ENCODE peak calls at places on chromosomes 12 and 14, in eight cellular contexts. W is choroid plexus epithelial cell, Z is BJ, H is astrocyte of the spinal cord, V is mammary epithelial cell, E is HL-60, Y is astrocyte of the cerebellum, B is left lung. G is an unnamed sample.

GRCh38 chr12:112359290-112359689 is 22.9 kb downstream of the HECTD4 start:
- DNase-seq in W (no peak), Z (no peak), H (no peak), V (no peak), E (no peak), Y (no peak), B (no peak), G (no peak)

GRCh38 chr14:24136684-24137528 is 912 bp downstream of the PSME1 start:
- DNase-seq in W (no peak), Z (no peak), H (no peak), V (no peak), E (no peak), Y (no peak), B (no peak), G (no peak)

GRCh38 chr14:74922752-74923401 is at the start of gene RPS6KL1:
- DNase-seq in W (peak), Z (no peak), H (peak), V (peak), E (peak), Y (peak), B (peak), G (peak)

GRCh38 chr12:13383379-13383778 is 186.9 kb downstream of the EMP1 start:
- DNase-seq in W (no peak), Z (no peak), H (no peak), V (peak), E (no peak), Y (no peak), B (no peak), G (peak)

GRCh38 chr14:88631091-88631490 is 68.3 kb downstream of the ZC3H14 start:
- DNase-seq in W (no peak), Z (no peak), H (no peak), V (no peak), E (no peak), Y (no peak), B (no peak), G (no peak)

GRCh38 chr12:10016881-10017280 is 6.5 kb downstream of the CLEC12B start:
- DNase-seq in W (peak), Z (no peak), H (no peak), V (peak), E (no peak), Y (no peak), B (no peak), G (peak)

GRCh38 chr12:120758798-120759590 is 33.4 kb downstream of the ACADS start:
- DNase-seq in W (no peak), Z (no peak), H (no peak), V (no peak), E (no peak), Y (no peak), B (no peak), G (no peak)

GRCh38 chr14:28303248-28303647 is 463.3 kb upstream of the FOXG1 start:
- DNase-seq in W (peak), Z (no peak), H (peak), V (peak), E (no peak), Y (no peak), B (no peak), G (peak)

GRCh38 chr12:110776410-110776809 is 33.7 kb upstream of the PPP1CC start:
- DNase-seq in W (no peak), Z (no peak), H (no peak), V (no peak), E (no peak), Y (no peak), B (no peak), G (no peak)

GRCh38 chr12:77122236-77122635 is 56.9 kb upstream of the E2F7 start:
- DNase-seq in W (peak), Z (peak), H (peak), V (peak), E (no peak), Y (peak), B (no peak), G (peak)

GRCh38 chr14:85416771-85417170 is 113.2 kb upstream of the FLRT2 start:
- DNase-seq in W (peak), Z (no peak), H (peak), V (peak), E (peak), Y (peak), B (no peak), G (peak)

GRCh38 chr14:68593806-68594536 is 198.9 kb downstream of the ZFP36L1 start:
- DNase-seq in W (peak), Z (no peak), H (peak), V (no peak), E (peak), Y (no peak), B (no peak), G (no peak)

GRCh38 chr14:24300326-24300980 is 803 bp downstream of the NOP9 start:
- DNase-seq in W (no peak), Z (no peak), H (no peak), V (no peak), E (no peak), Y (no peak), B (no peak), G (no peak)

GRCh38 chr12:9710584-9711375 is 22.1 kb downstream of the CLECL1 start:
- DNase-seq in W (no peak), Z (no peak), H (no peak), V (no peak), E (no peak), Y (no peak), B (no peak), G (no peak)

GRCh38 chr12:104057771-104058197 is 6.5 kb upstream of the HCFC2 start:
- DNase-seq in W (peak), Z (no peak), H (peak), V (no peak), E (no peak), Y (no peak), B (no peak), G (peak)

GRCh38 chr12:1846421-1847405 is 26.3 kb downstream of the LRTM2 start:
- DNase-seq in W (no peak), Z (no peak), H (no peak), V (no peak), E (no peak), Y (no peak), B (peak), G (no peak)

GRCh38 chr14:65356327-65356836 is 56.1 kb upstream of the FUT8 start:
- DNase-seq in W (peak), Z (peak), H (peak), V (peak), E (no peak), Y (peak), B (no peak), G (peak)

GRCh38 chr12:118358607-118359540 is 13.8 kb downstream of the TAOK3 start:
- DNase-seq in W (no peak), Z (no peak), H (no peak), V (no peak), E (peak), Y (no peak), B (no peak), G (no peak)

GRCh38 chr12:113609692-113610469 is 138.2 kb upstream of the LHX5 start:
- DNase-seq in W (no peak), Z (no peak), H (no peak), V (no peak), E (no peak), Y (no peak), B (no peak), G (no peak)

GRCh38 chr12:113610698-113611097 is 139.0 kb upstream of the LHX5 start:
- DNase-seq in W (no peak), Z (no peak), H (no peak), V (no peak), E (no peak), Y (no peak), B (no peak), G (no peak)

GRCh38 chr12:113612076-113612728 is 140.5 kb upstream of the LHX5 start:
- DNase-seq in W (no peak), Z (no peak), H (no peak), V (no peak), E (no peak), Y (no peak), B (no peak), G (no peak)

GRCh38 chr12:113613414-113613813 is 141.7 kb upstream of the LHX5 start:
- DNase-seq in W (no peak), Z (no peak), H (no peak), V (no peak), E (no peak), Y (no peak), B (no peak), G (no peak)

GRCh38 chr12:113611652-113612051 is 140.0 kb upstream of the LHX5 start:
- DNase-seq in W (no peak), Z (no peak), H (no peak), V (no peak), E (no peak), Y (no peak), B (no peak), G (no peak)
- H3K4me3 ChIP-seq in W (no peak), Z (no peak), H (no peak), V (no peak), E (no peak), Y (no peak), B (no peak), G (no peak)

DNA sequence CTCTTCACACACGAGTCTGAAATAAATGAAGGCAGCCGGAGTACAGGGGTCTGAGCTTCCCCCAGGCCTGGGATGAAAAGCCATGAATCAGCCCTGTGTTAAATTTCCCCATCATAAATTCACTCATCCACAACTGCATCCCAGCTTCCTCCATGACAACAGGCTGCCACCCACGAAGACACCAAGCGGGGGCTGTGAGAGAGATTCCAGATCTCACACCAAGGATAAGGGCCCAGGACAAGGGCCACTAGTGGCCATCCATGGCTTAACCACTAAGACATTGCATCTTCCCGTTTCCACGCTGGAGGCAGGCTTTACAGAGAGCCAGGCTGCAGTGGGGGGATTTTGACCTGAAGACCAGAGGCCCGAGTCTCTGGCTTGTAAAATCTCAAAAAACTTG is 94.0 kb upstream of the NCOR2 start:
- DNase-seq in W (no peak), Z (no peak), H (no peak), V (no peak), E (no peak), Y (no peak), B (no peak), G (no peak)
- TF ChIP-seq CTCF in W (peak), Z (no peak), H (peak), V (no peak), E (no peak), Y (peak), B (no peak), G (no peak)

GRCh38 chr14:46999661-47000060 is 348.1 kb upstream of the RPL10L start:
- DNase-seq in W (no peak), Z (no peak), H (no peak), V (peak), E (no peak), Y (no peak), B (no peak), G (peak)
- H3K4me3 ChIP-seq in W (no peak), Z (no peak), H (no peak), V (no peak), E (no peak), Y (no peak), B (no peak), G (no peak)

DNA sequence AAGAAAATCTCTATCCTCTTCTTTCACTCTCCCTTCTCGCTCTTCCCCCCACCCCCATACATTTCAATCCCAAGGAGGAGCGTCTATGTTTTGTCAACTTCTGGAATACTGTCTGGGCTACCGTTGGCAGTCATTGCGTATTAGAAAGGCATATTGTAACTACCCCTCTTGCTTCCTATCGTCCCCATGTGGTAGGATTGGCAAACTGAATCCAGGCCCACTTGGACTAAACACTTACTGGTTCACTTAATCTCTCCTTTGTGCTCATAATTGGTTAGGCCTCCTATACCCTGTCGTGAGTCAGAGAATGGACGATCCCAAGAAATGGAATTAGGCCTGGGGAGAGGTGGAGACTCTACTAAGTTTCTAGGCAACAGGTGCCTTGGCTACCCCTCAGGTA is 68.8 kb upstream of the SLC8A3 start:
- DNase-seq in W (no peak), Z (no peak), H (no peak), V (peak), E (peak), Y (no peak), B (no peak), G (peak)
- TF ChIP-seq CTCF in W (peak), Z (peak), H (peak), V (peak), E (no peak), Y (peak), B (no peak), G (peak)

G was measured in epithelial cell of esophagus.